ENCODE peak calls at places on chromosomes 16 and 17, in seven cellular contexts. U, X, K, B, A, S and C are unnamed samples.

GRCh38 chr16:29993903-29994612 is 1.4 kb downstream of the HIRIP3 start:
- DNase-seq in U (no peak), X (peak; percentile 42), K (no peak), B (no peak), A (no peak), S (no peak), C (no peak)

GRCh38 chr17:58329808-58330543 is 1.4 kb upstream of the TSPOAP1 start:
- DNase-seq in U (no peak), X (peak; percentile 97), K (no peak), B (no peak), A (no peak), S (no peak), C (no peak)

GRCh38 chr17:44655983-44656700 is at the start of gene MEIOC:
- DNase-seq in U (peak; percentile 5), X (no peak), K (no peak), B (peak; percentile 8), A (no peak), S (peak; percentile 97), C (no peak)

GRCh38 chr17:76353599-76354316 is at the start of gene PRPSAP1:
- DNase-seq in U (peak; percentile 95), X (peak; percentile 95), K (peak; percentile 89), B (peak; percentile 93), A (peak; percentile 88), S (peak; percentile 98), C (peak; percentile 90)

GRCh38 chr17:81929253-81930141 is 2.0 kb upstream of the MAFG start:
- DNase-seq in U (no peak), X (no peak), K (no peak), B (no peak), A (no peak), S (no peak), C (no peak)

GRCh38 chr17:61467416-61468262 is 15.4 kb downstream of the TBX4 start:
- DNase-seq in U (peak; percentile 60), X (peak; percentile 62), K (peak; percentile 63), B (peak; percentile 47), A (peak; percentile 32), S (no peak), C (no peak)

GRCh38 chr16:77571463-77571862 is 136.6 kb upstream of the ADAMTS18 start:
- DNase-seq in U (no peak), X (no peak), K (no peak), B (no peak), A (no peak), S (no peak), C (no peak)

GRCh38 chr16:9521749-9522370 is 430.4 kb downstream of the HAPSTR1 start:
- DNase-seq in U (no peak), X (no peak), K (no peak), B (no peak), A (no peak), S (no peak), C (no peak)

GRCh38 chr17:58327363-58328194 is 1.0 kb downstream of the TSPOAP1 start:
- DNase-seq in U (no peak), X (peak; percentile 94), K (no peak), B (no peak), A (no peak), S (no peak), C (no peak)

GRCh38 chr17:37207103-37207502 is 168.7 kb upstream of the C17orf78 start:
- DNase-seq in U (no peak), X (no peak), K (no peak), B (no peak), A (no peak), S (no peak), C (no peak)

GRCh38 chr17:43814714-43815113 is 18.2 kb downstream of the MPP3 start:
- DNase-seq in U (peak; percentile 82), X (no peak), K (no peak), B (no peak), A (no peak), S (no peak), C (no peak)

GRCh38 chr17:75876190-75876937 is 2.0 kb downstream of the TRIM47 start:
- DNase-seq in U (peak; percentile 24), X (peak; percentile 91), K (peak; percentile 77), B (peak; percentile 85), A (peak; percentile 86), S (peak; percentile 74), C (no peak)

GRCh38 chr16:474420-475122 is 49.1 kb downstream of the RAB11FIP3 start:
- DNase-seq in U (no peak), X (no peak), K (no peak), B (no peak), A (peak; percentile 55), S (no peak), C (no peak)

GRCh38 chr17:17844500-17844899 is 7.7 kb upstream of the SREBF1 start:
- DNase-seq in U (no peak), X (no peak), K (no peak), B (no peak), A (no peak), S (no peak), C (no peak)

GRCh38 chr16:20750558-20750957 is 8.9 kb upstream of the THUMPD1 start:
- DNase-seq in U (no peak), X (no peak), K (no peak), B (no peak), A (no peak), S (no peak), C (no peak)

GRCh38 chr17:41730479-41730878 is 4.0 kb downstream of the HAP1 start:
- DNase-seq in U (no peak), X (no peak), K (no peak), B (no peak), A (no peak), S (no peak), C (no peak)

GRCh38 chr17:4945944-4946280 is 2.4 kb downstream of the PFN1 start:
- DNase-seq in U (no peak), X (no peak), K (no peak), B (no peak), A (no peak), S (no peak), C (no peak)

GRCh38 chr16:4176794-4177438 is 60.7 kb upstream of the ADCY9 start:
- DNase-seq in U (peak; percentile 22), X (peak; percentile 85), K (no peak), B (no peak), A (peak; percentile 16), S (peak; percentile 62), C (no peak)

GRCh38 chr17:39935896-39936295 is 8.4 kb downstream of the LRRC3C start:
- DNase-seq in U (peak; percentile 11), X (no peak), K (no peak), B (no peak), A (no peak), S (no peak), C (no peak)

GRCh38 chr17:62628845-62629555 is 1.5 kb downstream of the MRC2 start:
- DNase-seq in U (peak; percentile 64), X (no peak), K (peak; percentile 73), B (no peak), A (no peak), S (no peak), C (no peak)

GRCh38 chr17:31509805-31510177 is 118.3 kb downstream of the RAB11FIP4 start:
- DNase-seq in U (no peak), X (no peak), K (no peak), B (peak; percentile 60), A (no peak), S (no peak), C (no peak)
- H3K4me3 ChIP-seq in U (no peak overlapping the region), X (peak overlapping the region; percentile 55), K (no peak overlapping the region), B (no peak overlapping the region), A (no peak overlapping the region), S (no peak overlapping the region), C (no peak overlapping the region)

GRCh38 chr17:78883533-78884131 is 19.4 kb downstream of the CEP295NL start:
- DNase-seq in U (peak; percentile 99), X (no peak), K (peak; percentile 95), B (peak; percentile 69), A (peak; percentile 58), S (peak; percentile 98), C (peak; percentile 60)

GRCh38 chr17:78884876-78885667 is 17.9 kb downstream of the CEP295NL start:
- DNase-seq in U (no peak), X (no peak), K (no peak), B (no peak), A (no peak), S (no peak), C (no peak)

GRCh38 chr17:78883090-78883532 is 19.9 kb downstream of the CEP295NL start:
- DNase-seq in U (peak; percentile 81), X (peak; percentile 47), K (peak; percentile 92), B (no peak), A (peak; percentile 63), S (peak; percentile 98), C (peak; percentile 51)

GRCh38 chr17:78884148-78884870 is 18.7 kb downstream of the CEP295NL start:
- DNase-seq in U (peak; percentile 29), X (no peak), K (peak; percentile 84), B (no peak), A (no peak), S (no peak), C (no peak)

GRCh38 chr17:78882546-78883089 is 20.4 kb downstream of the CEP295NL start:
- DNase-seq in U (no peak), X (no peak), K (peak; percentile 75), B (no peak), A (no peak), S (no peak), C (no peak)
- H3K4me3 ChIP-seq in U (no peak overlapping the region), X (no peak overlapping the region), K (peak overlapping the region; percentile 36), B (no peak overlapping the region), A (no peak overlapping the region), S (peak overlapping the region; percentile 14), C (peak overlapping the region; percentile 59)

DNA sequence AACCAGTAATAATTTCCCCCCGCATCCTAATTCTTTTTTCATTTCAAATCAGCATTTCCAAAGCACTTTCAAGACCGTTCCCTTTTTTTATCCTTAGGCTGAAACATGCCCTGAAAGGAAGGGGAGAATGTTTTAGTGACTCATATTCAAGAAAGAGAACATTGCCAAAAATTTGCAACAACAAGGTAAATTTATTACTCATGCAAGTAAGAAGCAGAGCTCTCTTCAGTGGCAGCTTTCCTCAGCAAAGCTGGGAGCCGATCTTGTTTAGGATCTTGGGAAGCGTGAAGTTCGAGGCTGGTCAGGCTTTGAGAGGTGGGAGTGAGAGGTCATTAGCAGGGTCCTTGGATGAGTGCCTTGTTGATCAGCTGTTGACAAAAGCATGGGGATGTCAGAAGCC is 129.5 kb downstream of the PRKCA start:
- DNase-seq in U (peak; percentile 87), X (no peak), K (no peak), B (no peak), A (no peak), S (peak; percentile 58), C (no peak)
- H3K4me3 ChIP-seq in U (no peak overlapping the region), X (no peak overlapping the region), K (no peak overlapping the region), B (no peak overlapping the region), A (no peak overlapping the region), S (no peak overlapping the region), C (no peak overlapping the region)

DNA sequence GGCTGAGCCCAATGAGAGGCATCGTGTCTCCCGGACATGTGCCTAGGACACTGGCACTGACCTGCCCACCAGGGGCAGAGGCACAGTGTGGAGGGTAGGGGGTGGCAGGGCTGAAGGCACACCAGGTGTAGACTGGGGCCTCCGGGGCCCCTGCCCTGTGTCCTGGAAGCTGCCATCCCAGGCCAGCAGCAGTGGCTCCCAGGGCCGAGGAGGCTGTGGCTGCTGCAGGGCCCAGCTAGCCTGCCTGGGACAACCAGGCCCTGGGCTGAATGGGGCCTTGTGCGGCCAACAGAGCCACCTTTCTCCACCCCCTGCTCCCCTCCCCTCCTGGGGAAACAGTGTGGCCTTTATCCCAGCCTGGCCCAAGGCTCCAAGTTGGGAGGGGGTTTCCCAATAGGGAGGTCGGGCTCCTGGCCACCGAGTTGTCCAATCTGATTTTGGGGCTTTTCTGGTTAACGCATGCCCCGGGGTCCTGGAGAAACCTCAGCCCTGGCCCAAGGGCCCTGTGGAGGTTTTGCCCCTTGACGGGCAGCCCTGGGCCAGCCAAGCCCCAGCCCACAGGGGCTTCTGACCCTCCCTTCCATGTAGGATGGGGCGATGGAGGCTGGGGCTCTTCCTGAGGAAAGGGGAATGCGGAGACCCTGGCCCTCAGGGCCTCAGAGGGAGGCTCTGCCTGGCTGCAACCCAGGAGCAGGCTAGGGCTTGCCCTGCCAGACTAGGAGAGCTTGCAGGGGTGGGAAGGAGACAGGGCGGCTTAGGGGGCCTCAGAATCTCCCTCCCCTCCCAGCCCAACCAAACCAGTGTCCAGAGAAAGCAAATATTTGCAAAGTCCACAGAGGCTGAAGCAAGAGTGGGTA is 4.2 kb downstream of the MTSS2 start:
- DNase-seq in U (no peak), X (no peak), K (no peak), B (peak; percentile 39), A (no peak), S (no peak), C (no peak)
- H3K4me3 ChIP-seq in U (no peak overlapping the region), X (no peak overlapping the region), K (peak overlapping the region; percentile 2), B (no peak overlapping the region), A (no peak overlapping the region), S (no peak overlapping the region), C (no peak overlapping the region)